ENCODE peak calls at places on chromosomes 5 and 9, in four cellular contexts. X is retinal pigment epithelial cell, N is PC-9, R is tibial nerve. G is an unnamed sample.

GRCh38 chr9:31730398-31730797 is 654.0 kb upstream of the ACO1 start:
- DNase-seq in N (no peak), X (no peak), R (no peak), G (no peak)

GRCh38 chr5:143219696-143220095 is 183.8 kb downstream of the NR3C1 start:
- DNase-seq in X (no peak), R (no peak), N (no peak), G (no peak)

GRCh38 chr5:73365990-73366667 is 82.4 kb downstream of the FOXD1 start:
- DNase-seq in R (no peak), X (no peak), N (no peak), G (no peak)

GRCh38 chr5:82349651-82350050 is 71.5 kb upstream of the RPS23 start:
- DNase-seq in N (no peak), X (no peak), R (no peak), G (no peak)

GRCh38 chr5:3139596-3139995 is 388.1 kb upstream of the IRX2 start:
- DNase-seq in R (no peak), X (no peak), N (no peak), G (no peak)

GRCh38 chr5:1436681-1437080 is 8.6 kb downstream of the SLC6A3 start:
- DNase-seq in N (no peak), X (no peak), R (no peak), G (no peak)

GRCh38 chr9:121742923-121743322 is 91.5 kb downstream of the DAB2IP start:
- DNase-seq in R (no peak), N (no peak), X (no peak), G (no peak)

GRCh38 chr5:136802382-136802781 is 437.0 kb upstream of the TRPC7 start:
- DNase-seq in R (no peak), N (no peak), X (no peak), G (no peak)

GRCh38 chr5:172556971-172557461 is 84.0 kb upstream of the NEURL1B start:
- DNase-seq in X (no peak), N (no peak), R (no peak), G (no peak)

GRCh38 chr5:148145916-148146315 is 22.4 kb upstream of the SPINK14 start:
- DNase-seq in X (no peak), N (peak), R (no peak), G (no peak)

GRCh38 chr5:107598958-107599357 is 71.8 kb downstream of the EFNA5 start:
- DNase-seq in X (no peak), R (no peak), N (peak), G (no peak)

GRCh38 chr9:127535834-127536233 is 76.2 kb upstream of the STXBP1 start:
- DNase-seq in N (no peak), X (no peak), R (no peak), G (no peak)

GRCh38 chr5:168740055-168740820 is 161.1 kb upstream of the PANK3 start:
- DNase-seq in R (no peak), X (no peak), N (no peak), G (no peak)

GRCh38 chr9:109914280-109915027 is 134.5 kb downstream of the PALM2AKAP2 start:
- DNase-seq in X (no peak), R (no peak), N (no peak), G (peak)

GRCh38 chr9:133657120-133657661 is 21.0 kb downstream of the DBH start:
- DNase-seq in R (no peak), X (no peak), N (no peak), G (no peak)

GRCh38 chr5:153782589-153783238 is 256.0 kb downstream of the FAM114A2 start:
- DNase-seq in R (no peak), X (peak), N (no peak), G (no peak)

GRCh38 chr9:131799177-131799823 is 59.4 kb upstream of the RAPGEF1 start:
- DNase-seq in N (no peak), X (no peak), R (no peak), G (no peak)

GRCh38 chr5:76691470-76692273 is 24.3 kb upstream of the F2R start:
- DNase-seq in X (peak), R (no peak), N (no peak), G (no peak)

GRCh38 chr9:86718373-86718772 is 228.9 kb downstream of the GAS1 start:
- DNase-seq in R (no peak), X (no peak), N (no peak), G (no peak)

GRCh38 chr9:81557957-81558791 is 131.2 kb downstream of the TLE1 start:
- DNase-seq in N (peak), R (no peak), X (peak), G (peak)

GRCh38 chr5:318341-318897 is 3.1 kb upstream of the AHRR start:
- DNase-seq in N (peak), X (no peak), R (no peak), G (peak)

GRCh38 chr5:151237685-151238084 is 13.8 kb upstream of the CCDC69 start:
- DNase-seq in N (no peak), R (no peak), X (no peak), G (no peak)

GRCh38 chr5:78699565-78700143 is 51.1 kb upstream of the LHFPL2 start:
- DNase-seq in N (peak), X (peak), R (no peak), G (peak)

GRCh38 chr9:86946712-86947145 is 577 bp downstream of the GAS1 start:
- DNase-seq in R (peak), N (no peak), X (no peak), G (no peak)

GRCh38 chr5:14231888-14232287 is 88.7 kb downstream of the TRIO start:
- DNase-seq in R (no peak), X (no peak), N (no peak), G (no peak)

GRCh38 chr9:120538339-120538738 is 41.6 kb downstream of the CDK5RAP2 start:
- DNase-seq in R (no peak), X (no peak), N (no peak), G (no peak)

GRCh38 chr9:98795970-98796363 is 388 bp downstream of the ANKS6 start:
- DNase-seq in R (no peak), N (no peak), X (no peak), G (no peak)

GRCh38 chr9:98798254-98798653 is 1.9 kb upstream of the ANKS6 start:
- DNase-seq in X (no peak), N (no peak), R (no peak), G (no peak)

GRCh38 chr9:98797491-98797890 is 1.1 kb upstream of the ANKS6 start:
- DNase-seq in N (no peak), R (no peak), X (no peak), G (no peak)

GRCh38 chr9:98795295-98795955 is 930 bp downstream of the ANKS6 start:
- DNase-seq in N (no peak), R (no peak), X (no peak), G (no peak)

GRCh38 chr9:98796364-98797101 is at the start of gene ANKS6:
- DNase-seq in X (no peak), N (no peak), R (peak), G (no peak)
- H3K4me3 ChIP-seq in X (peak), N (peak), R (peak), G (peak)

GRCh38 chr5:138753794-138754698 is 821 bp downstream of the CTNNA1 start:
- DNase-seq in X (peak), N (peak), R (peak), G (peak)

GRCh38 chr5:138754699-138755057 is 1.5 kb downstream of the CTNNA1 start:
- DNase-seq in X (no peak), R (no peak), N (peak), G (no peak)

GRCh38 chr5:138755084-138755748 is 2.0 kb downstream of the CTNNA1 start:
- DNase-seq in R (no peak), N (no peak), X (no peak), G (no peak)

GRCh38 chr5:138752951-138753793 is at the start of gene CTNNA1:
- DNase-seq in R (peak), N (peak), X (no peak), G (no peak)

DNA sequence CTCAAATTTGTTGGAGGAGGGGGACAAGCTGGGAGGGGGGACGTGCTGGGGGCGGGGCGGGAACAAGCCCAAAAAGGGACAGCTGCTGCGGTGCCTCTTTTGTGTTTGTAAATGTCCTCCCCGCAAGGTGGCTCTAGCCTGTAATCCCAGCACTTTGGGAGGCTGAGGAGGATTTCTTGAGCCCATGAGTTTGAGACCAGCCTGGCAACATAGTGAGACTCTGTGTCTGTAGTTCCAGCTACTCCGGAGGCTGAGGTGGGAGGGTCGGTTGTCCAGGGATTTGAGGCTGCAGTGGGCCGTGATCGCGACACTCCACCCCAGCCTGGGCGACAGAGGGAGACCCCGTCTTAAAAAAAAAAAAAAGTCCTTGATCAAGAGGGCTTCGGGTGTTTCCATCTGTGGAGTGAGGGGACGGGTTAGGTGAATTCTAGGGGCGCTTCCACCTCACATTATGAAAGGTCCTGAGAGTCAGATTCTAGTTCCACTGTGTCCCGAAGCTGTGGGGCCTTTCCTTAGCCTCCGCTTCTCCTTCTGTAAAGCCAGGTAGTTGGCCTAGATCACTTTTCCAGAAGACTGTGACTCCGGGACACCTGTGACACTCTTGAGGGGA is 779 bp upstream of the CTNNA1 start:
- DNase-seq in R (no peak), N (peak), X (no peak), G (no peak)
- TF ChIP-seq CTCF in R (no peak), N (peak), X (peak), G (peak)

GRCh38 chr9:8278048-8278447 is 478.5 kb upstream of the DMAC1 start:
- DNase-seq in N (no peak), R (no peak), X (no peak), G (no peak)
- H3K4me3 ChIP-seq in N (no peak), R (no peak), X (no peak), G (no peak)

GRCh38 chr5:181261320-181262085 is 560 bp upstream of the TRIM52 start:
- DNase-seq in X (no peak), N (no peak), R (no peak), G (no peak)

GRCh38 chr5:181258576-181258975 is 2.4 kb downstream of the TRIM52 start:
- DNase-seq in R (no peak), N (no peak), X (no peak), G (no peak)

GRCh38 chr5:181259283-181259682 is 1.7 kb downstream of the TRIM52 start:
- DNase-seq in R (no peak), N (no peak), X (no peak), G (no peak)

GRCh38 chr5:181259974-181260719 is 796 bp downstream of the TRIM52 start:
- DNase-seq in X (no peak), N (no peak), R (no peak), G (no peak)

GRCh38 chr5:181260720-181261319 is at the start of gene TRIM52:
- DNase-seq in R (peak), X (no peak), N (peak), G (no peak)
- TF ChIP-seq CTCF in R (no peak), X (no peak), N (no peak), G (no peak)

GRCh38 chr5:60844429-60844890 is 391 bp upstream of the ELOVL7 start:
- DNase-seq in N (peak), X (no peak), R (no peak), G (no peak)
- H3K4me3 ChIP-seq in N (peak), X (peak), R (peak), G (peak)

DNA sequence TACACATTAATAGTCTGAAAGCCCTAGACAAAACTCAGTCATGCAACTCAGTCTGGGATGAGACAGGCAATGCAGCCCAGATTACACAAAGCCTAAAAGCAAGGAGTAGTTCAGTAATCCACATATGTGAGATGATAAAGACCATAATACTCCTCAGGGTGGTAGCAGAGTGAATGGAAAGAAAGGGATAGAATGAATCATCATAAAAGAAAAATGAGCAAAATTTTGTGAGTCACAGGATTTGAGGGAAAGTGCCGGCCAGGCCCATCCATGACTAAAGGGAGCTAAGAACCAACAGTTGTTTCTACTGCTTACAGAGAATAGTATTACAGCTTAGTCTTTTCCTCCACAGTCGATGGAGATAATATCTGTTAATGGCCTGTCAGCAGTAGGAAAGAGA is 90.0 kb upstream of the POU5F2 start:
- DNase-seq in N (no peak), R (no peak), X (peak), G (no peak)
- TF ChIP-seq CTCF in N (no peak), R (no peak), X (no peak), G (no peak)